ENCODE peak calls at places on chromosomes 2 and 18, in eight cellular contexts. V, Q, Z, J, E, P, K and R are unnamed samples.

GRCh38 chr2:10875126-10875525 is 36.6 kb upstream of the KCNF1 start:
- DNase-seq in V (peak), Q (no peak), Z (no peak), J (no peak), E (no peak), P (no peak), K (no peak), R (no peak)

GRCh38 chr18:75489493-75490190 is 62.1 kb upstream of the SMIM21 start:
- DNase-seq in V (no peak), Q (peak), Z (no peak), J (no peak), E (no peak), P (no peak), K (no peak), R (no peak)

GRCh38 chr2:67895171-67895941 is 167.4 kb downstream of the C1D start:
- DNase-seq in V (no peak), Q (no peak), Z (no peak), J (no peak), E (no peak), P (peak), K (no peak), R (no peak)

GRCh38 chr2:216299588-216299987 is 72.7 kb downstream of the MARCHF4 start:
- DNase-seq in V (no peak), Q (peak), Z (no peak), J (no peak), E (no peak), P (no peak), K (no peak), R (no peak)

GRCh38 chr2:215693269-215693998 is 257.6 kb upstream of the FN1 start:
- DNase-seq in V (no peak), Q (peak), Z (no peak), J (no peak), E (no peak), P (no peak), K (no peak), R (no peak)

GRCh38 chr2:239308696-239309397 is 92.0 kb downstream of the HDAC4 start:
- DNase-seq in V (no peak), Q (no peak), Z (no peak), J (no peak), E (no peak), P (peak), K (no peak), R (no peak)

GRCh38 chr2:200379481-200380120 is 73.1 kb downstream of the SPATS2L start:
- DNase-seq in V (no peak), Q (no peak), Z (no peak), J (no peak), E (no peak), P (no peak), K (no peak), R (no peak)

GRCh38 chr2:215901796-215902195 is 111.6 kb downstream of the MREG start:
- DNase-seq in V (no peak), Q (no peak), Z (no peak), J (no peak), E (no peak), P (no peak), K (no peak), R (no peak)

GRCh38 chr2:236162031-236162803 is 6.0 kb downstream of the GBX2 start:
- DNase-seq in V (no peak), Q (no peak), Z (no peak), J (no peak), E (no peak), P (no peak), K (no peak), R (no peak)

GRCh38 chr2:191369034-191369433 is 123.8 kb downstream of the MYO1B start:
- DNase-seq in V (no peak), Q (no peak), Z (no peak), J (peak), E (no peak), P (no peak), K (no peak), R (no peak)
- TF ChIP-seq CTCF in V (peak), Q (no peak), Z (peak), J (peak), E (no peak), P (peak), K (no peak), R (no peak)

GRCh38 chr18:25058520-25058919 is 293.4 kb downstream of the ZNF521 start:
- DNase-seq in V (no peak), Q (no peak), Z (no peak), J (no peak), E (no peak), P (no peak), K (no peak), R (no peak)
- TF ChIP-seq CTCF in V (no peak), Q (no peak), Z (no peak), J (no peak), E (no peak), P (no peak), K (no peak), R (no peak)

GRCh38 chr18:48026216-48026615 is 95.8 kb upstream of the SMAD2 start:
- DNase-seq in V (no peak), Q (no peak), Z (no peak), J (no peak), E (no peak), P (no peak), K (no peak), R (no peak)

GRCh38 chr18:48028716-48029115 is 98.3 kb upstream of the SMAD2 start:
- DNase-seq in V (no peak), Q (no peak), Z (no peak), J (no peak), E (no peak), P (no peak), K (no peak), R (no peak)

GRCh38 chr18:48029296-48029986 is 99.0 kb upstream of the SMAD2 start:
- DNase-seq in V (no peak), Q (no peak), Z (no peak), J (no peak), E (no peak), P (no peak), K (no peak), R (no peak)

GRCh38 chr18:48027401-48027931 is 97.0 kb upstream of the SMAD2 start:
- DNase-seq in V (no peak), Q (no peak), Z (no peak), J (peak), E (no peak), P (no peak), K (no peak), R (no peak)

GRCh38 chr18:48028081-48028480 is 97.6 kb upstream of the SMAD2 start:
- DNase-seq in V (no peak), Q (no peak), Z (no peak), J (no peak), E (no peak), P (no peak), K (no peak), R (no peak)
- TF ChIP-seq CTCF in V (no peak), Q (no peak), Z (no peak), J (no peak), E (no peak), P (peak), K (no peak), R (no peak)

DNA sequence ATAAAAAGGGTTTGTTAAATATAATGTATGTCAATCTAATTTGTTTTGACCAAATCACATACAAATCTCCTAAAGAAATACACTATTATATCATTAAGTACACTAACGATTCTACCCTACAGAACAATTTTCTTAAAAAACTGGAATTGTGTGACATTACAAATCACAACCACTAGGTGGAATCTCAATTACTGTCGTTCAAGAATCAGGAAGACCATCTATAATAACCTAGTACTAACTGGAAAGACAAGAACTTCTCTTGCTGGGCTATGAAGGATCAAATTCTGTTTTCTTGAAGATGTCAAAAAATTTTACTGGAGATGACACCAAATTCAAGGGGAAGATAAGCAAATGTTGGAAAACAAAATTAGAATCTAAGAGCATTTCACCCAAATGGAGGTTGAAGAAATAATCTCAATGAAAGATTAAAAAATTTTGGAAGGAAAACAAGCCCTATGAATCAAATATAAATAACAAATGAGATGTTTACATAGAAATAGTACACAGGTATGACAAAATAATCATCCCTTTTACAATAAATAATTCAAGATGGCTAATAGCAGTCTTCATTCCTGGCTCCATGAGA is 110.9 kb downstream of the STK39 start:
- DNase-seq in V (peak), Q (peak), Z (no peak), J (peak), E (no peak), P (no peak), K (no peak), R (peak)
- TF ChIP-seq CTCF in V (peak), Q (no peak), Z (peak), J (peak), E (peak), P (peak), K (peak), R (peak)

GRCh38 chr2:116511426-116511825 is 1303.1 kb upstream of the DDX18 start:
- DNase-seq in V (no peak), Q (no peak), Z (no peak), J (no peak), E (no peak), P (no peak), K (no peak), R (no peak)

GRCh38 chr2:116513991-116514390 is 1300.5 kb upstream of the DDX18 start:
- DNase-seq in V (no peak), Q (no peak), Z (no peak), J (no peak), E (no peak), P (no peak), K (no peak), R (no peak)

GRCh38 chr2:116510117-116510671 is 1304.3 kb upstream of the DDX18 start:
- DNase-seq in V (peak), Q (no peak), Z (no peak), J (peak), E (no peak), P (peak), K (no peak), R (peak)
- TF ChIP-seq CTCF in V (peak), Q (no peak), Z (no peak), J (peak), E (no peak), P (peak), K (no peak), R (peak)

GRCh38 chr2:131105950-131106801 is 1.0 kb downstream of the PLEKHB2 start:
- DNase-seq in V (peak), Q (peak), Z (peak), J (peak), E (peak), P (no peak), K (peak), R (peak)

GRCh38 chr2:131104487-131105155 is 515 bp upstream of the PLEKHB2 start:
- DNase-seq in V (peak), Q (peak), Z (peak), J (peak), E (peak), P (peak), K (peak), R (peak)

DNA sequence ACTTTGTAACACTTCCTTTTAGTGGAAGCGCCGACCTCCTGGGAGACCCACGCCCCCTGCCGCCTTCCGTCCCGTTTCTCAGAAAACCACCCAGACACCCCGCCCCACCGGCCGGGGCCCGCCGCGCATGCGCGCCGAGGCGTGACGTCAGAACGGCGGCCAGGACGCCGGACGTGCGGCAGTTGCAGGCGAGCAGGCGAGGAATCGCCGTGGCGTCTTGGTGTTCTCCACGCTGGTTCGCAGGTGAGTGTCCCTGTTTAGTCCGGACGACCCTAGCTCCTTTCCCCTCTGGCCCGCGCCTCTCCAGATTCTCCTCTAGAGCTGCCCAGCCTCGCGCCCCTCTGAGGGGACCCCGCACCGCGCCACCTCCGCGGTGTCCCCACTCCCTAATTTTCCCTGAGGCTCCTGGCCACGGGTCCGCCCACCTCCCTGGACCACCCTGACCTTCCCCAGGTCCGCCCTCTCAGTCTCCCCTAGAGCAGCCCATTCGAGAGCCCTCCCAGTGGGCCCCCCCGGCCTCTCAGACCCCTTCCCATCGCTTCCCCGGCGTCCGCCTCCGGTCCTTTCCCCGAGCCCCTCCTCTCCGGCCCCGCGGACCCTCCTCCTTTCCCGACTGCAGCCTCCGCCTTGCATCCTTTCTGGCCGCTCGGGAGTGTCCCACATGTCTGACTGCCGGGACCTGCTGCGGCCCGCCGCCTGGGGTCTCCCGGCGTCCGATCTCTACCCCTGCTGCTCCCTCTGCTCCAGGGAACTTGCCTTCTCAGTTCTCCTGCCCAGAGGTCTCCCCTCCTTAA is at the start of gene PLEKHB2:
- DNase-seq in V (peak), Q (peak), Z (peak), J (peak), E (peak), P (peak), K (peak), R (peak)
- TF ChIP-seq CTCF in V (peak), Q (peak), Z (no peak), J (no peak), E (no peak), P (peak), K (no peak), R (peak)

GRCh38 chr2:102301867-102302362 is 9.4 kb upstream of the IL1RL1 start:
- DNase-seq in V (peak), Q (no peak), Z (peak), J (peak), E (no peak), P (peak), K (peak), R (peak)
- TF ChIP-seq CTCF in V (peak), Q (peak), Z (no peak), J (peak), E (peak), P (peak), K (peak), R (peak)

GRCh38 chr2:143807677-143808076 is 678.5 kb downstream of the ARHGAP15 start:
- DNase-seq in V (no peak), Q (no peak), Z (no peak), J (peak), E (no peak), P (no peak), K (no peak), R (no peak)

GRCh38 chr2:143803936-143804335 is 674.7 kb downstream of the ARHGAP15 start:
- DNase-seq in V (no peak), Q (peak), Z (no peak), J (no peak), E (no peak), P (no peak), K (no peak), R (no peak)

GRCh38 chr2:143807192-143807591 is 678.0 kb downstream of the ARHGAP15 start:
- DNase-seq in V (no peak), Q (peak), Z (no peak), J (no peak), E (no peak), P (no peak), K (no peak), R (no peak)

GRCh38 chr2:143802871-143803650 is 673.8 kb downstream of the ARHGAP15 start:
- DNase-seq in V (peak), Q (no peak), Z (peak), J (no peak), E (no peak), P (no peak), K (no peak), R (peak)

GRCh38 chr2:143808166-143808565 is 678.9 kb downstream of the ARHGAP15 start:
- DNase-seq in V (no peak), Q (no peak), Z (no peak), J (peak), E (no peak), P (no peak), K (no peak), R (no peak)
- TF ChIP-seq CTCF in V (no peak), Q (no peak), Z (no peak), J (no peak), E (no peak), P (no peak), K (no peak), R (no peak)

DNA sequence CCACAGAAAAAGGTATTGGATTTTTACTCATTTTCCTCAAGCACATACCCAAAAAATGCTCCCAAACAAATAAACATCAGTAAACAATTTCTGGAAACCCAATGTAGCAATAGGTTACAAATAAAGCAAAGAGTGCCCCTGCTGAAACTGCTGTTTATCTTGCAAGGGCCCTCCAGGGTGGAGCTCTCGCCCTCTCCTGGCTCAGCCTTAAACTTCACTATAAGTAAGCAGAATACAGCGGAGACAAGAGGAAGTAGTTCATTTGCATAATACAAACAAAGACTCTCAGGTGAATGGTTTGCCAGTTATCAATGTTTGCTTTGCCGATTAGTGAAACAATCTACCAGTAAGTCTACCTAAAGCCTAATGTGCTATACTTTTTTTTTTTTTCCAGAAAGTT is 437.6 kb downstream of the DLGAP1 start:
- DNase-seq in V (peak), Q (no peak), Z (peak), J (peak), E (no peak), P (peak), K (no peak), R (peak)
- TF ChIP-seq CTCF in V (peak), Q (no peak), Z (no peak), J (no peak), E (no peak), P (no peak), K (no peak), R (peak)

DNA sequence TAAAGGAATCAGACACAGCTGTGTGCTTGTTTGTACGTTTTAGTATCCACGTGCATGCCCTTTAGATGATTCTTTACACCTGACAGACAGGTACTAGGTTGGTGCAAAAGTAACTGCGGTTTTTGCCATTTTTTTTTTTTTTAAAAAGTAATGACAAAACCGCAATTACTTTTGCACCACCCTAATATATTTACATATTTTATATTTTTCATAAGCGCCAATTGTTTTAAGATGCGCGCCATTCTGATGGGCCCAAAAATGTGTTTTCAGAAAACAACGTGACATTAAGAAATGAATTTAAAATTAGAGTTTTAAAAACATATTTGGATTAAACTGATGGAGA is 972 bp upstream of the COBLL1 start:
- DNase-seq in V (no peak), Q (no peak), Z (no peak), J (no peak), E (no peak), P (no peak), K (no peak), R (no peak)
- TF ChIP-seq CTCF in V (no peak), Q (no peak), Z (no peak), J (no peak), E (no peak), P (no peak), K (no peak), R (no peak)